ENCODE peak calls at places on chromosomes 5 and 9, in nine cellular contexts. A is HFF-Myc, J is mammary epithelial cell, Z is nephron progenitor cell, E is WTC11, W is uterus, Y is A549, N is heart right ventricle, K is coronary artery. X is an unnamed sample.

GRCh38 chr9:83508072-83508471 is 30.1 kb downstream of the FRMD3 start:
- DNase-seq in A (no peak), Z (no peak), N (no peak), J (no peak), Y (no peak), K (no peak), W (no peak), E (no peak), X (no peak)

GRCh38 chr9:78881295-78881694 is 584.4 kb downstream of the PSAT1 start:
- DNase-seq in A (no peak), Z (no peak), W (no peak), Y (no peak), E (no peak), J (no peak), N (no peak), K (no peak), X (no peak)

GRCh38 chr5:91875133-91875779 is 492.1 kb upstream of the ARRDC3 start:
- DNase-seq in E (no peak), J (no peak), Y (no peak), A (no peak), W (no peak), K (no peak), Z (no peak), N (no peak), X (no peak)

GRCh38 chr9:93301291-93301811 is 117.4 kb downstream of the WNK2 start:
- DNase-seq in E (peak; percentile 5), J (no peak), K (peak; percentile 29), Z (no peak), A (no peak), W (peak; percentile 6), Y (no peak), N (no peak), X (peak; percentile 84)

GRCh38 chr5:160293901-160294561 is 18.3 kb downstream of the CCNJL start:
- DNase-seq in K (no peak), Z (no peak), E (no peak), Y (no peak), W (no peak), J (peak; percentile 59), A (no peak), N (no peak), X (no peak)

GRCh38 chr5:24208540-24209141 is 436.1 kb downstream of the CDH10 start:
- DNase-seq in W (no peak), J (no peak), Y (no peak), K (no peak), Z (no peak), E (no peak), N (no peak), A (no peak), X (no peak)

GRCh38 chr9:92325991-92326500 is 293 bp downstream of the CENPP start:
- DNase-seq in E (no peak), Z (no peak), N (no peak), K (no peak), Y (peak; percentile 29), W (no peak), J (no peak), A (no peak), X (no peak)

GRCh38 chr9:3708751-3709150 is 182.9 kb upstream of the RFX3 start:
- DNase-seq in A (no peak), Z (no peak), K (no peak), E (no peak), J (peak; percentile 34), W (no peak), N (no peak), Y (no peak), X (no peak)

GRCh38 chr5:60287174-60287771 is 393.7 kb upstream of the PDE4D start:
- DNase-seq in A (peak; percentile 36), Y (peak; percentile 18), N (peak; percentile 19), J (peak; percentile 52), W (no peak), E (peak; percentile 73), K (no peak), Z (peak; percentile 43), X (no peak)

GRCh38 chr5:38265546-38266179 is 7.3 kb downstream of the EGFLAM start:
- DNase-seq in W (peak; percentile 30), N (peak; percentile 27), E (peak; percentile 84), Z (peak; percentile 88), A (peak; percentile 31), J (peak; percentile 29), K (no peak), Y (peak; percentile 51), X (peak; percentile 88)

GRCh38 chr5:18113724-18114123 is 479.5 kb downstream of the TAF11L14 start:
- DNase-seq in Z (no peak), Y (no peak), N (no peak), J (peak; percentile 8), K (no peak), W (no peak), A (no peak), E (no peak), X (no peak)
- TF ChIP-seq CTCF in Z (peak; percentile 13), Y (peak; percentile 83), N (no peak), J (no peak), K (no peak), W (peak; percentile 23), A (no peak), E (no peak), X (peak; percentile 78)

GRCh38 chr9:98702835-98703385 is 5.8 kb downstream of the GABBR2 start:
- DNase-seq in W (no peak), Z (no peak), E (no peak), A (no peak), Y (no peak), K (no peak), J (no peak), N (no peak), X (no peak)

GRCh38 chr9:98698856-98699255 is 9.9 kb downstream of the GABBR2 start:
- DNase-seq in Y (no peak), E (no peak), J (no peak), W (no peak), Z (no peak), A (no peak), N (no peak), K (no peak), X (no peak)

GRCh38 chr9:98701576-98701975 is 7.2 kb downstream of the GABBR2 start:
- DNase-seq in K (no peak), J (no peak), N (no peak), A (no peak), W (no peak), Y (no peak), E (no peak), Z (no peak), X (no peak)

GRCh38 chr9:98700801-98701200 is 7.9 kb downstream of the GABBR2 start:
- DNase-seq in N (no peak), Y (no peak), A (no peak), Z (no peak), E (no peak), J (no peak), K (no peak), W (no peak), X (no peak)

GRCh38 chr9:98702340-98702739 is 6.4 kb downstream of the GABBR2 start:
- DNase-seq in E (no peak), N (no peak), W (no peak), Y (no peak), Z (no peak), J (no peak), K (no peak), A (no peak), X (no peak)
- TF ChIP-seq CTCF in E (no peak), N (no peak), W (no peak), Y (no peak), Z (no peak), J (no peak), K (no peak), A (no peak), X (no peak)

DNA sequence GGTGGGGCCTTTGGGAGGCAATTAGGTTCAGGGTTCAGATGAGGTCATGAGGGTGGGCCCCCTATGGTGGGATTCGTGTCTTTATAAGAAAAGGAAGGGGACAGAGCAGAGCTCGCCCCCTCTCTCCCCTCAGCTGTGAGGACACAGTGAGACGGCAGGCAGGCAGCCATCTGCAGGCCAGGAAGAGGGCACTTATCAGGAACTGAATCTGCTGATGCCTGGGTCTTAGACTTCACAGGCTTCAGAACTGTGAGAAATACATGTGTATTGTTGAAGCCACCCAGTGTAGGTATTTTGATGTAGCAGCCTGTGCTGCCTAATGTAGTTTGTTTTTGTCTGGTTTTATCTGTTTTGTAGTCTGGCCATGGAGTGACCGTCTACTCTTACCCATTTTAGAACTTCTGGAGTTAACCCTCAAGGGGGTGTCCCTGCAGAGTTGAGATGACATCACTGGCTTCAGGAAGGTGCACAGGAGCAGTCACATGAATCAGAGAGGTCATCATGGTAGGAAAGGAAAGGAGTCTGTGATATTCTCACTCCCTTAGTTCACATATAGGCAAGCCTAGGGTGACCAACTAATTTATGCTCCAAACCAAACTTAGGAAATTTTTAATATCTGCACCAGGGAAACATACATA is 71.0 kb downstream of the LRRC70 start:
- DNase-seq in Z (no peak), A (no peak), K (no peak), Y (no peak), J (no peak), W (no peak), N (no peak), E (no peak), X (no peak)
- TF ChIP-seq CTCF in Z (no peak), A (no peak), K (no peak), Y (no peak), J (no peak), W (no peak), N (no peak), E (no peak), X (no peak)

DNA sequence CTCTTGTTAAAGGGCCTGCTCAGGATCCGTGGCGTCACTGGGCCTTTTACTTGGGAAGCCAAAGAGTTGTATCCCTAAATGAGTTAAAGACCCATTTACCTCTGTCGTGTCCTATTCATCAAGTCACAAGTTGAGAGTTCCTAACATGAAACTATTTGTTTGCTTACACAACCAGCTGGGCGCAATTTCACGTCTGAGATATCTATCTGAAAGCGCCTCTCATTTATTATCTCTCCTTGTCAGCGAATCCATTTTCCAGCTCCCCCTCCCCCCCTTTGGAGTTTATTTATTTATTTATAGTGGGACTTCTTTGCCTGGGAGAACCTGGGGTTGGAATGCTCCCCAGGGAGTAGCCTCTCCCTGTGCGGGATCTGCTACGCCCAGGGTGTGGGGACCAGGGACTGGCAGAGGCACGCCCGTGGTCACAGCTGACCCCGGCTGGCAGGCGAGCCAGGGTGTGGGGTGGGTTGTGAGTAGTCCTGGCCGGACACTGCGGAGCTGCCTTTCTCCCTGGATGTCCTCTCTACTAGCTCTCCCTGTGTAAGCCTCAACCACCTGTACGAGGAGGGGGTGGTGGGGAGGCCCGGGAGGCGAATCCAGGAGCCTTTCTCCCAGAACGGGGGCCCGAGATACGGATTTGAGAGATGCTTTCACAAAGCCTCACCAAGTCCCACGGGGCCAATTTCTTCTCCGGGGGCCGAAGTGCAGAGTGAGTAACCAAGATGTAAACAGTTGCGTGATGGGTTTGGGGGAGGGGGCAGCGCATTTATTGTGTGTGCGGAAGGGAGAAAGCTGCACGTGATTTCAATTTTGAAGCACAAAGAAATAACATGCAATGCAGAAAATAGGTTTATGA is 15.3 kb downstream of the NR2F1 start:
- DNase-seq in E (no peak), K (no peak), W (no peak), Z (peak; percentile 42), N (no peak), J (no peak), Y (no peak), A (no peak), X (no peak)
- TF ChIP-seq CTCF in E (no peak), K (no peak), W (no peak), Z (no peak), N (no peak), J (no peak), Y (no peak), A (no peak), X (no peak)

DNA sequence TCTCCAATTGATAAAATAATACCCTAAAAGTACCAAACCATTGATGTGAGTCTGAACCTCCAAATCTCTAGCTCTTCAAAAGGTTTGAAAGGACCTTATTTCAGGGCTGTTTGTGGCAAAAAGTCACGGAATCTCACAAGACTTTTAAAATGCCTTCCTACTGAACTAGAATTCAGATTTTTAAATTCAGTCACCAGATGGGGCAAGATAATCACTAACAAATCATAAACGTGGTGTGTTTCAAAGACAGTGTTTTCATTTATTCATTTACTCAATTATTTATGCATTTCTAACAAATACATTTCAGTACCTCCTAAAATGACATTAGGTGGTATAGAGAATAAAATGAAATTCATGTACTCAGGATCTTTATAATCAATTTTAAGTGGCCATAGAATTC is 68.2 kb upstream of the SMC2 start:
- DNase-seq in A (no peak), Y (no peak), E (no peak), N (no peak), J (no peak), W (no peak), K (no peak), Z (no peak), X (no peak)
- TF ChIP-seq CTCF in A (no peak), Y (no peak), E (no peak), N (no peak), J (no peak), W (no peak), K (no peak), Z (no peak), X (no peak)